ENCODE peak calls at places on chromosomes 7 and 10, in ten cellular contexts. One of them, this sample, is unnamed.

GRCh38 chr7:152925412-152926147 is 166.0 kb downstream of the ACTR3B start:
- DNase-seq in EL: no peak
- DNase-seq in GM13976: no peak
- DNase-seq in mucosa of descending colon: no peak
- DNase-seq in germinal center: no peak
- DNase-seq in MV-4-11: no peak
- DNase-seq in HTR-8/SVneo: no peak
- DNase-seq in T follicular helper cell: no peak
- DNase-seq in progenitor cell of endocrine pancreas: peak; percentile 58
- DNase-seq in nephron progenitor cell: peak; percentile 83
- DNase-seq in this sample: no peak

GRCh38 chr10:127524869-127525268 is 24.2 kb upstream of the NPS start:
- DNase-seq in EL: peak; percentile 8
- DNase-seq in GM13976: no peak
- DNase-seq in mucosa of descending colon: no peak
- DNase-seq in germinal center: no peak
- DNase-seq in MV-4-11: no peak
- DNase-seq in HTR-8/SVneo: no peak
- DNase-seq in T follicular helper cell: no peak
- DNase-seq in progenitor cell of endocrine pancreas: no peak
- DNase-seq in nephron progenitor cell: no peak
- DNase-seq in this sample: peak; percentile 9

GRCh38 chr10:49741108-49741995 is 20.8 kb downstream of the OGDHL start:
- DNase-seq in EL: no peak
- DNase-seq in GM13976: peak; percentile 31
- DNase-seq in mucosa of descending colon: no peak
- DNase-seq in germinal center: no peak
- DNase-seq in MV-4-11: no peak
- DNase-seq in HTR-8/SVneo: no peak
- DNase-seq in T follicular helper cell: no peak
- DNase-seq in progenitor cell of endocrine pancreas: no peak
- DNase-seq in nephron progenitor cell: no peak
- DNase-seq in this sample: peak; percentile 18

GRCh38 chr10:93476756-93477155 is 5.4 kb downstream of the MYOF start:
- DNase-seq in EL: no peak
- DNase-seq in GM13976: no peak
- DNase-seq in mucosa of descending colon: no peak
- DNase-seq in germinal center: no peak
- DNase-seq in MV-4-11: no peak
- DNase-seq in HTR-8/SVneo: no peak
- DNase-seq in T follicular helper cell: no peak
- DNase-seq in progenitor cell of endocrine pancreas: no peak
- DNase-seq in nephron progenitor cell: no peak
- DNase-seq in this sample: no peak

GRCh38 chr10:74994714-74995308 is 116.6 kb upstream of the SAMD8 start:
- DNase-seq in EL: no peak
- DNase-seq in GM13976: peak; percentile 29
- DNase-seq in mucosa of descending colon: no peak
- DNase-seq in germinal center: no peak
- DNase-seq in MV-4-11: no peak
- DNase-seq in HTR-8/SVneo: no peak
- DNase-seq in T follicular helper cell: no peak
- DNase-seq in progenitor cell of endocrine pancreas: no peak
- DNase-seq in nephron progenitor cell: no peak
- DNase-seq in this sample: no peak

GRCh38 chr7:94444808-94445207 is 50.1 kb downstream of the COL1A2 start:
- DNase-seq in EL: no peak
- DNase-seq in GM13976: no peak
- DNase-seq in mucosa of descending colon: no peak
- DNase-seq in germinal center: no peak
- DNase-seq in MV-4-11: no peak
- DNase-seq in HTR-8/SVneo: no peak
- DNase-seq in T follicular helper cell: no peak
- DNase-seq in progenitor cell of endocrine pancreas: no peak
- DNase-seq in nephron progenitor cell: no peak
- DNase-seq in this sample: no peak

GRCh38 chr7:12250232-12250631 is 39.1 kb downstream of the TMEM106B start:
- DNase-seq in EL: no peak
- DNase-seq in GM13976: no peak
- DNase-seq in mucosa of descending colon: no peak
- DNase-seq in germinal center: no peak
- DNase-seq in MV-4-11: no peak
- DNase-seq in HTR-8/SVneo: no peak
- DNase-seq in T follicular helper cell: no peak
- DNase-seq in progenitor cell of endocrine pancreas: no peak
- DNase-seq in nephron progenitor cell: no peak
- DNase-seq in this sample: no peak

GRCh38 chr7:1510780-1511154 is 6.6 kb upstream of the INTS1 start:
- DNase-seq in EL: no peak
- DNase-seq in GM13976: no peak
- DNase-seq in mucosa of descending colon: no peak
- DNase-seq in germinal center: no peak
- DNase-seq in MV-4-11: peak; percentile 67
- DNase-seq in HTR-8/SVneo: no peak
- DNase-seq in T follicular helper cell: no peak
- DNase-seq in progenitor cell of endocrine pancreas: no peak
- DNase-seq in nephron progenitor cell: no peak
- DNase-seq in this sample: no peak

GRCh38 chr7:151876112-151876898 is 610 bp downstream of the PRKAG2 start:
- DNase-seq in EL: peak; percentile 23
- DNase-seq in GM13976: peak; percentile 66
- DNase-seq in mucosa of descending colon: peak; percentile 88
- DNase-seq in germinal center: peak; percentile 53
- DNase-seq in MV-4-11: peak; percentile 49
- DNase-seq in HTR-8/SVneo: peak; percentile 56
- DNase-seq in T follicular helper cell: peak; percentile 46
- DNase-seq in progenitor cell of endocrine pancreas: peak; percentile 53
- DNase-seq in nephron progenitor cell: peak; percentile 80
- DNase-seq in this sample: peak; percentile 10

GRCh38 chr10:17606547-17607040 is 10.6 kb downstream of the HACD1 start:
- DNase-seq in EL: no peak
- DNase-seq in GM13976: no peak
- DNase-seq in mucosa of descending colon: no peak
- DNase-seq in germinal center: no peak
- DNase-seq in MV-4-11: no peak
- DNase-seq in HTR-8/SVneo: no peak
- DNase-seq in T follicular helper cell: no peak
- DNase-seq in progenitor cell of endocrine pancreas: no peak
- DNase-seq in nephron progenitor cell: no peak
- DNase-seq in this sample: no peak

GRCh38 chr7:134593530-134594392 is 44.9 kb downstream of the AKR1B15 start:
- DNase-seq in EL: peak; percentile 84
- DNase-seq in GM13976: no peak
- DNase-seq in mucosa of descending colon: peak; percentile 38
- DNase-seq in germinal center: no peak
- DNase-seq in MV-4-11: no peak
- DNase-seq in HTR-8/SVneo: peak; percentile 3
- DNase-seq in T follicular helper cell: no peak
- DNase-seq in progenitor cell of endocrine pancreas: no peak
- DNase-seq in nephron progenitor cell: no peak
- DNase-seq in this sample: no peak

GRCh38 chr10:50286517-50286916 is 35.2 kb upstream of the ASAH2 start:
- DNase-seq in EL: no peak
- DNase-seq in GM13976: no peak
- DNase-seq in mucosa of descending colon: peak; percentile 10
- DNase-seq in germinal center: no peak
- DNase-seq in MV-4-11: peak; percentile 66
- DNase-seq in HTR-8/SVneo: no peak
- DNase-seq in T follicular helper cell: no peak
- DNase-seq in progenitor cell of endocrine pancreas: no peak
- DNase-seq in nephron progenitor cell: no peak
- DNase-seq in this sample: no peak

GRCh38 chr7:68321076-68321639 is 1277.1 kb upstream of the AUTS2 start:
- DNase-seq in EL: no peak
- DNase-seq in GM13976: no peak
- DNase-seq in mucosa of descending colon: no peak
- DNase-seq in germinal center: no peak
- DNase-seq in MV-4-11: no peak
- DNase-seq in HTR-8/SVneo: no peak
- DNase-seq in T follicular helper cell: no peak
- DNase-seq in progenitor cell of endocrine pancreas: no peak
- DNase-seq in nephron progenitor cell: no peak
- DNase-seq in this sample: peak; percentile 55

GRCh38 chr7:1238363-1239331 is 6.0 kb downstream of the UNCX start:
- DNase-seq in EL: no peak
- DNase-seq in GM13976: no peak
- DNase-seq in mucosa of descending colon: no peak
- DNase-seq in germinal center: no peak
- DNase-seq in MV-4-11: no peak
- DNase-seq in HTR-8/SVneo: no peak
- DNase-seq in T follicular helper cell: no peak
- DNase-seq in progenitor cell of endocrine pancreas: no peak
- DNase-seq in nephron progenitor cell: peak; percentile 52
- DNase-seq in this sample: no peak

GRCh38 chr10:12241810-12242529 is 46.0 kb downstream of the CDC123 start:
- DNase-seq in EL: no peak
- DNase-seq in GM13976: peak; percentile 75
- DNase-seq in mucosa of descending colon: no peak
- DNase-seq in germinal center: no peak
- DNase-seq in MV-4-11: peak; percentile 41
- DNase-seq in HTR-8/SVneo: no peak
- DNase-seq in T follicular helper cell: no peak
- DNase-seq in progenitor cell of endocrine pancreas: no peak
- DNase-seq in nephron progenitor cell: no peak
- DNase-seq in this sample: no peak

GRCh38 chr10:68301790-68302502 is 29.9 kb upstream of the HNRNPH3 start:
- DNase-seq in EL: peak; percentile 64
- DNase-seq in GM13976: peak; percentile 55
- DNase-seq in mucosa of descending colon: no peak
- DNase-seq in germinal center: peak; percentile 48
- DNase-seq in MV-4-11: peak; percentile 24
- DNase-seq in HTR-8/SVneo: peak; percentile 72
- DNase-seq in T follicular helper cell: no peak
- DNase-seq in progenitor cell of endocrine pancreas: no peak
- DNase-seq in nephron progenitor cell: no peak
- DNase-seq in this sample: peak; percentile 88

GRCh38 chr10:54402576-54402975 is 398.5 kb downstream of the PCDH15 start:
- DNase-seq in EL: no peak
- DNase-seq in GM13976: no peak
- DNase-seq in mucosa of descending colon: peak; percentile 25
- DNase-seq in germinal center: no peak
- DNase-seq in MV-4-11: no peak
- DNase-seq in HTR-8/SVneo: no peak
- DNase-seq in T follicular helper cell: no peak
- DNase-seq in progenitor cell of endocrine pancreas: no peak
- DNase-seq in nephron progenitor cell: peak; percentile 4
- DNase-seq in this sample: peak; percentile 62

GRCh38 chr7:44132039-44132438 is 8.7 kb upstream of the POLD2 start:
- DNase-seq in EL: peak; percentile 44
- DNase-seq in GM13976: no peak
- DNase-seq in mucosa of descending colon: no peak
- DNase-seq in germinal center: no peak
- DNase-seq in MV-4-11: no peak
- DNase-seq in HTR-8/SVneo: peak; percentile 75
- DNase-seq in T follicular helper cell: no peak
- DNase-seq in progenitor cell of endocrine pancreas: no peak
- DNase-seq in nephron progenitor cell: no peak
- DNase-seq in this sample: no peak

GRCh38 chr7:127107601-127108007 is 145.1 kb downstream of the GRM8 start:
- DNase-seq in EL: peak; percentile 45
- DNase-seq in GM13976: peak; percentile 37
- DNase-seq in mucosa of descending colon: peak; percentile 85
- DNase-seq in germinal center: peak; percentile 15
- DNase-seq in MV-4-11: peak; percentile 46
- DNase-seq in HTR-8/SVneo: peak; percentile 11
- DNase-seq in T follicular helper cell: peak; percentile 8
- DNase-seq in progenitor cell of endocrine pancreas: peak; percentile 72
- DNase-seq in nephron progenitor cell: peak; percentile 81
- DNase-seq in this sample: peak; percentile 90

GRCh38 chr7:12475362-12476063 is 71.8 kb upstream of the VWDE start:
- DNase-seq in EL: no peak
- DNase-seq in GM13976: no peak
- DNase-seq in mucosa of descending colon: no peak
- DNase-seq in germinal center: no peak
- DNase-seq in MV-4-11: no peak
- DNase-seq in HTR-8/SVneo: peak; percentile 24
- DNase-seq in T follicular helper cell: no peak
- DNase-seq in progenitor cell of endocrine pancreas: no peak
- DNase-seq in nephron progenitor cell: peak; percentile 13
- DNase-seq in this sample: no peak

GRCh38 chr7:7157177-7157886 is 25.0 kb upstream of the C1GALT1 start:
- DNase-seq in EL: peak; percentile 88
- DNase-seq in GM13976: no peak
- DNase-seq in mucosa of descending colon: no peak
- DNase-seq in germinal center: peak; percentile 8
- DNase-seq in MV-4-11: peak; percentile 98
- DNase-seq in HTR-8/SVneo: no peak
- DNase-seq in T follicular helper cell: peak; percentile 34
- DNase-seq in progenitor cell of endocrine pancreas: no peak
- DNase-seq in nephron progenitor cell: no peak
- DNase-seq in this sample: peak; percentile 68

GRCh38 chr10:66822801-66823200 is 103.0 kb upstream of the LRRTM3 start:
- DNase-seq in EL: no peak
- DNase-seq in GM13976: no peak
- DNase-seq in mucosa of descending colon: peak; percentile 21
- DNase-seq in germinal center: no peak
- DNase-seq in MV-4-11: no peak
- DNase-seq in HTR-8/SVneo: no peak
- DNase-seq in T follicular helper cell: no peak
- DNase-seq in progenitor cell of endocrine pancreas: no peak
- DNase-seq in nephron progenitor cell: no peak
- DNase-seq in this sample: no peak

This sample was measured in HT-29.